ENCODE peak calls at places on chromosome 17, in seven cellular contexts. One of them, this sample, is unnamed.

GRCh38 chr17:74921045-74921681 is 1.9 kb downstream of the USH1G start:
- DNase-seq in hepatocyte: peak
- DNase-seq in IMR-90: no peak
- DNase-seq in uterus: peak
- DNase-seq in A549: no peak
- DNase-seq in cardiac fibroblast: no peak
- DNase-seq in lung: no peak
- DNase-seq in this sample: no peak

GRCh38 chr17:44539664-44540063 is 17.6 kb upstream of the FZD2 start:
- DNase-seq in lung: no peak
- DNase-seq in IMR-90: no peak
- DNase-seq in hepatocyte: no peak
- DNase-seq in uterus: no peak
- DNase-seq in cardiac fibroblast: no peak
- DNase-seq in A549: no peak
- DNase-seq in this sample: no peak

GRCh38 chr17:71237903-71238538 is 882.8 kb upstream of the SOX9 start:
- DNase-seq in uterus: no peak
- DNase-seq in IMR-90: peak
- DNase-seq in cardiac fibroblast: peak
- DNase-seq in hepatocyte: peak
- DNase-seq in lung: no peak
- DNase-seq in A549: peak
- DNase-seq in this sample: no peak

GRCh38 chr17:17781591-17782424 is 55.0 kb downstream of the SREBF1 start:
- DNase-seq in cardiac fibroblast: peak
- DNase-seq in hepatocyte: peak
- DNase-seq in uterus: peak
- DNase-seq in A549: peak
- DNase-seq in lung: peak
- DNase-seq in IMR-90: peak
- DNase-seq in this sample: peak

GRCh38 chr17:37489197-37490001 is at the start of gene DUSP14:
- DNase-seq in uterus: peak
- DNase-seq in hepatocyte: peak
- DNase-seq in lung: peak
- DNase-seq in IMR-90: peak
- DNase-seq in A549: peak
- DNase-seq in cardiac fibroblast: peak
- DNase-seq in this sample: peak

GRCh38 chr17:78525511-78526160 is 51.6 kb downstream of the DNAH17 start:
- DNase-seq in hepatocyte: no peak
- DNase-seq in uterus: no peak
- DNase-seq in cardiac fibroblast: no peak
- DNase-seq in IMR-90: no peak
- DNase-seq in lung: no peak
- DNase-seq in A549: no peak
- DNase-seq in this sample: no peak

GRCh38 chr17:68909066-68909465 is 46.1 kb downstream of the ABCA8 start:
- DNase-seq in A549: peak
- DNase-seq in cardiac fibroblast: peak
- DNase-seq in lung: peak
- DNase-seq in hepatocyte: peak
- DNase-seq in uterus: peak
- DNase-seq in IMR-90: peak
- DNase-seq in this sample: no peak

GRCh38 chr17:9212376-9213310 is 191.3 kb downstream of the NTN1 start:
- DNase-seq in IMR-90: no peak
- DNase-seq in A549: no peak
- DNase-seq in uterus: no peak
- DNase-seq in hepatocyte: no peak
- DNase-seq in cardiac fibroblast: no peak
- DNase-seq in lung: no peak
- DNase-seq in this sample: no peak

GRCh38 chr17:2347805-2348685 is 10.7 kb downstream of the SGSM2 start:
- DNase-seq in IMR-90: peak
- DNase-seq in cardiac fibroblast: peak
- DNase-seq in A549: peak
- DNase-seq in uterus: no peak
- DNase-seq in lung: no peak
- DNase-seq in hepatocyte: peak
- DNase-seq in this sample: no peak

GRCh38 chr17:29133146-29133713 is 47.0 kb downstream of the MYO18A start:
- DNase-seq in cardiac fibroblast: peak
- DNase-seq in IMR-90: peak
- DNase-seq in uterus: peak
- DNase-seq in hepatocyte: no peak
- DNase-seq in lung: no peak
- DNase-seq in A549: peak
- DNase-seq in this sample: no peak

GRCh38 chr17:9905902-9906301 is 831 bp upstream of the RCVRN start:
- DNase-seq in uterus: no peak
- DNase-seq in hepatocyte: peak
- DNase-seq in A549: peak
- DNase-seq in IMR-90: no peak
- DNase-seq in cardiac fibroblast: peak
- DNase-seq in lung: no peak
- DNase-seq in this sample: no peak

GRCh38 chr17:56833023-56833811 is 503 bp downstream of the C17orf67 start:
- DNase-seq in uterus: peak
- DNase-seq in lung: peak
- DNase-seq in hepatocyte: peak
- DNase-seq in cardiac fibroblast: peak
- DNase-seq in IMR-90: peak
- DNase-seq in A549: peak
- DNase-seq in this sample: peak

GRCh38 chr17:18258356-18259038 is at the start of gene FLII:
- DNase-seq in IMR-90: peak
- DNase-seq in A549: peak
- DNase-seq in hepatocyte: peak
- DNase-seq in cardiac fibroblast: peak
- DNase-seq in lung: peak
- DNase-seq in uterus: peak
- DNase-seq in this sample: peak

GRCh38 chr17:77889866-77890760 is 68.4 kb upstream of the TNRC6C start:
- DNase-seq in A549: no peak
- DNase-seq in hepatocyte: no peak
- DNase-seq in IMR-90: no peak
- DNase-seq in uterus: no peak
- DNase-seq in lung: no peak
- DNase-seq in cardiac fibroblast: no peak
- DNase-seq in this sample: no peak

GRCh38 chr17:36705651-36706436 is 104.5 kb downstream of the MRM1 start:
- DNase-seq in A549: peak
- DNase-seq in IMR-90: peak
- DNase-seq in cardiac fibroblast: peak
- DNase-seq in hepatocyte: peak
- DNase-seq in uterus: no peak
- DNase-seq in lung: peak
- DNase-seq in this sample: peak

GRCh38 chr17:80615311-80615710 is 70.7 kb downstream of the RPTOR start:
- DNase-seq in IMR-90: no peak
- DNase-seq in hepatocyte: no peak
- DNase-seq in A549: no peak
- DNase-seq in lung: no peak
- DNase-seq in uterus: no peak
- DNase-seq in cardiac fibroblast: no peak
- DNase-seq in this sample: no peak

GRCh38 chr17:4833941-4834501 is 881 bp downstream of the MINK1 start:
- DNase-seq in cardiac fibroblast: peak
- DNase-seq in IMR-90: peak
- DNase-seq in hepatocyte: peak
- DNase-seq in uterus: no peak
- DNase-seq in lung: no peak
- DNase-seq in A549: peak
- DNase-seq in this sample: no peak

GRCh38 chr17:12987120-12987519 is 30.7 kb downstream of the ELAC2 start:
- DNase-seq in hepatocyte: no peak
- DNase-seq in lung: no peak
- DNase-seq in IMR-90: no peak
- DNase-seq in uterus: no peak
- DNase-seq in A549: no peak
- DNase-seq in cardiac fibroblast: no peak
- DNase-seq in this sample: no peak

GRCh38 chr17:52986056-52986662 is 827.6 kb upstream of the CA10 start:
- DNase-seq in IMR-90: no peak
- DNase-seq in uterus: no peak
- DNase-seq in cardiac fibroblast: no peak
- DNase-seq in lung: no peak
- DNase-seq in A549: no peak
- DNase-seq in hepatocyte: no peak
- DNase-seq in this sample: no peak

GRCh38 chr17:41521574-41522261 is 3.0 kb upstream of the KRT15 start:
- DNase-seq in lung: peak
- DNase-seq in IMR-90: peak
- DNase-seq in A549: peak
- DNase-seq in uterus: no peak
- DNase-seq in hepatocyte: peak
- DNase-seq in cardiac fibroblast: peak
- DNase-seq in this sample: no peak

GRCh38 chr17:75398279-75398678 is 7.2 kb downstream of the GRB2 start:
- DNase-seq in lung: no peak
- DNase-seq in IMR-90: no peak
- DNase-seq in A549: no peak
- DNase-seq in uterus: no peak
- DNase-seq in cardiac fibroblast: no peak
- DNase-seq in hepatocyte: no peak
- DNase-seq in this sample: no peak

GRCh38 chr17:34337701-34338100 is 18.5 kb downstream of the CCL8 start:
- DNase-seq in A549: no peak
- DNase-seq in lung: no peak
- DNase-seq in hepatocyte: no peak
- DNase-seq in IMR-90: no peak
- DNase-seq in cardiac fibroblast: no peak
- DNase-seq in uterus: no peak
- DNase-seq in this sample: no peak

GRCh38 chr17:58278661-58279015 is 2.1 kb downstream of the MPO start:
- DNase-seq in hepatocyte: no peak
- DNase-seq in uterus: no peak
- DNase-seq in lung: no peak
- DNase-seq in cardiac fibroblast: peak
- DNase-seq in A549: no peak
- DNase-seq in IMR-90: no peak
- DNase-seq in this sample: no peak

GRCh38 chr17:39612935-39613465 is 5.3 kb upstream of the NEUROD2 start:
- DNase-seq in cardiac fibroblast: no peak
- DNase-seq in A549: no peak
- DNase-seq in lung: no peak
- DNase-seq in hepatocyte: no peak
- DNase-seq in IMR-90: no peak
- DNase-seq in uterus: no peak
- DNase-seq in this sample: no peak

GRCh38 chr17:37816951-37817350 is 72.1 kb upstream of the HNF1B start:
- DNase-seq in A549: peak
- DNase-seq in hepatocyte: no peak
- DNase-seq in lung: no peak
- DNase-seq in cardiac fibroblast: no peak
- DNase-seq in IMR-90: peak
- DNase-seq in uterus: no peak
- DNase-seq in this sample: no peak

GRCh38 chr17:35801583-35802224 is 6.3 kb upstream of the MMP28 start:
- DNase-seq in lung: no peak
- DNase-seq in cardiac fibroblast: peak
- DNase-seq in A549: no peak
- DNase-seq in hepatocyte: peak
- DNase-seq in IMR-90: no peak
- DNase-seq in uterus: peak
- DNase-seq in this sample: peak

GRCh38 chr17:34623856-34624766 is 44.7 kb downstream of the TMEM132E start:
- DNase-seq in cardiac fibroblast: no peak
- DNase-seq in uterus: no peak
- DNase-seq in A549: no peak
- DNase-seq in hepatocyte: no peak
- DNase-seq in lung: no peak
- DNase-seq in IMR-90: no peak
- DNase-seq in this sample: no peak

GRCh38 chr17:16286947-16287562 is 66.2 kb downstream of the CENPV start:
- DNase-seq in uterus: peak
- DNase-seq in cardiac fibroblast: peak
- DNase-seq in IMR-90: no peak
- DNase-seq in lung: no peak
- DNase-seq in hepatocyte: no peak
- DNase-seq in A549: peak
- DNase-seq in this sample: no peak
- TF ChIP-seq CTCF in uterus: no peak
- TF ChIP-seq CTCF in cardiac fibroblast: peak
- TF ChIP-seq CTCF in IMR-90: peak
- TF ChIP-seq CTCF in lung: no peak
- TF ChIP-seq CTCF in hepatocyte: no peak
- TF ChIP-seq CTCF in A549: no peak
- TF ChIP-seq CTCF in this sample: no peak

DNA sequence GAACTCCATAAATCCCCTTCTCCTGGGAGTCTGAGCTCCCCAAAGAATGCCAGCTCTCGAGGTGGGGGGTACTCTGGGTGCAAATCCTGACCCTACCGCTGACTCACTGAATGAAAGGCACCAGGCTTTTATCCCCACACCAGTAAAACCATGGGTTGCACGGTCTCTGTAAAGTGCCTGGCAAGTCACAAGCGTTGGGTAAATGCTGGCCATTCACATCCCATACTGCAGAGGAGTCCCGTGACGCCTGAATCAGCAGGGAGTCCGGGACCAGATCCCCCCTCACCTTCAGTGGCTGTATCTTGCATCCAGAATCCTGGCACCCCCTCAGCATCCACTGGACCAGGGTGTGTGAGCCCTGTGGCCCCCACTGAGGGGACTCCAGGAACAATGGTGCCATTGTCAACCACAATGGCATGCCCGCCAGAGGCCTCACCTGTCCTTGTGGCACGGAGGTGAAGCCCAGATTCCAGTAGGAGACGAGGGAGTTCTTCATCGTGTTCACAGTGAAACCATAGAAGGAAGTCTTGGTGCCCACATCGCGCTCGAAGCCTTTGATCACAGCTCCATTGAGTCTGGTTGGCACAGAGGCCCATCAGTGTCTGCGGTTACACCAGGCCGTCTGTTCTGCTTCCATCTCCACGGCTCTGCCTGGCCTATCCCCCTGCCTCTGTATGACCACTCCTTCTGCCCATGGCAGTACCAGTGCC is 13.3 kb downstream of the ST6GALNAC2 start:
- DNase-seq in lung: no peak
- DNase-seq in uterus: no peak
- DNase-seq in cardiac fibroblast: no peak
- DNase-seq in A549: no peak
- DNase-seq in IMR-90: no peak
- DNase-seq in hepatocyte: no peak
- DNase-seq in this sample: no peak
- H3K4me3 ChIP-seq in lung: no peak
- H3K4me3 ChIP-seq in uterus: no peak
- H3K4me3 ChIP-seq in cardiac fibroblast: no peak
- H3K4me3 ChIP-seq in A549: no peak
- H3K4me3 ChIP-seq in IMR-90: no peak
- H3K4me3 ChIP-seq in hepatocyte: no peak
- H3K4me3 ChIP-seq in this sample: no peak

GRCh38 chr17:33021731-33022408 is 30.2 kb downstream of the SPACA3 start:
- DNase-seq in cardiac fibroblast: no peak
- DNase-seq in lung: no peak
- DNase-seq in A549: no peak
- DNase-seq in hepatocyte: no peak
- DNase-seq in IMR-90: peak
- DNase-seq in uterus: no peak
- DNase-seq in this sample: no peak
- TF ChIP-seq CTCF in cardiac fibroblast: peak
- TF ChIP-seq CTCF in lung: no peak
- TF ChIP-seq CTCF in A549: no peak
- TF ChIP-seq CTCF in hepatocyte: no peak
- TF ChIP-seq CTCF in IMR-90: peak
- TF ChIP-seq CTCF in uterus: no peak
- TF ChIP-seq CTCF in this sample: no peak

GRCh38 chr17:27568811-27569210 is 62.2 kb upstream of the LGALS9 start:
- DNase-seq in uterus: no peak
- DNase-seq in IMR-90: no peak
- DNase-seq in A549: no peak
- DNase-seq in hepatocyte: no peak
- DNase-seq in cardiac fibroblast: no peak
- DNase-seq in lung: no peak
- DNase-seq in this sample: no peak
- H3K4me3 ChIP-seq in uterus: no peak
- H3K4me3 ChIP-seq in IMR-90: no peak
- H3K4me3 ChIP-seq in A549: no peak
- H3K4me3 ChIP-seq in hepatocyte: no peak
- H3K4me3 ChIP-seq in cardiac fibroblast: no peak
- H3K4me3 ChIP-seq in lung: no peak
- H3K4me3 ChIP-seq in this sample: no peak